ENCODE peak calls at places on chromosomes 5 and 9, in seven cellular contexts. One of them, this sample, is unnamed. For H3K4me1, the result is how much of the 10 kb centered on the place peaks cover.

GRCh38 chr5:138603521-138603920 is 28.3 kb upstream of the HSPA9 start:
- DNase-seq in pancreas: no peak
- DNase-seq in psoas muscle: no peak
- DNase-seq in CD8-positive, alpha-beta memory T cell: no peak
- DNase-seq in kidney: no peak
- DNase-seq in PC-9: no peak
- DNase-seq in right atrium auricular region: no peak
- DNase-seq in this sample: no peak

GRCh38 chr5:155726267-155726666 is 600.7 kb upstream of the SGCD start:
- DNase-seq in pancreas: no peak
- DNase-seq in psoas muscle: no peak
- DNase-seq in CD8-positive, alpha-beta memory T cell: no peak
- DNase-seq in kidney: no peak
- DNase-seq in PC-9: no peak
- DNase-seq in right atrium auricular region: no peak
- DNase-seq in this sample: peak

GRCh38 chr9:14766299-14766698 is 43.8 kb upstream of the CER1 start:
- DNase-seq in pancreas: no peak
- DNase-seq in psoas muscle: no peak
- DNase-seq in CD8-positive, alpha-beta memory T cell: no peak
- DNase-seq in kidney: no peak
- DNase-seq in PC-9: no peak
- DNase-seq in right atrium auricular region: no peak
- DNase-seq in this sample: no peak

GRCh38 chr9:32486839-32487562 is 39.0 kb downstream of the RIGI start:
- DNase-seq in pancreas: no peak
- DNase-seq in psoas muscle: no peak
- DNase-seq in CD8-positive, alpha-beta memory T cell: no peak
- DNase-seq in kidney: no peak
- DNase-seq in PC-9: no peak
- DNase-seq in right atrium auricular region: no peak
- DNase-seq in this sample: no peak

GRCh38 chr9:127402401-127403090 is 5.6 kb downstream of the SLC2A8 start:
- DNase-seq in pancreas: peak
- DNase-seq in psoas muscle: no peak
- DNase-seq in CD8-positive, alpha-beta memory T cell: no peak
- DNase-seq in kidney: no peak
- DNase-seq in PC-9: no peak
- DNase-seq in right atrium auricular region: no peak
- DNase-seq in this sample: no peak

GRCh38 chr5:10030219-10030831 is 219.4 kb downstream of the ATPSCKMT start:
- DNase-seq in pancreas: no peak
- DNase-seq in psoas muscle: no peak
- DNase-seq in CD8-positive, alpha-beta memory T cell: no peak
- DNase-seq in kidney: no peak
- DNase-seq in PC-9: no peak
- DNase-seq in right atrium auricular region: no peak
- DNase-seq in this sample: no peak

GRCh38 chr5:167644619-167645018 is 646.8 kb upstream of the WWC1 start:
- DNase-seq in pancreas: no peak
- DNase-seq in psoas muscle: no peak
- DNase-seq in CD8-positive, alpha-beta memory T cell: no peak
- DNase-seq in kidney: no peak
- DNase-seq in PC-9: peak
- DNase-seq in right atrium auricular region: no peak
- DNase-seq in this sample: peak

GRCh38 chr5:14463629-14464028 is 118.0 kb upstream of the OTULINL start:
- DNase-seq in pancreas: no peak
- DNase-seq in psoas muscle: no peak
- DNase-seq in CD8-positive, alpha-beta memory T cell: no peak
- DNase-seq in kidney: no peak
- DNase-seq in PC-9: peak
- DNase-seq in right atrium auricular region: no peak
- DNase-seq in this sample: peak

GRCh38 chr5:1727571-1727970 is 72.1 kb downstream of the MRPL36 start:
- DNase-seq in pancreas: peak
- DNase-seq in psoas muscle: no peak
- DNase-seq in CD8-positive, alpha-beta memory T cell: no peak
- DNase-seq in kidney: peak
- DNase-seq in PC-9: no peak
- DNase-seq in right atrium auricular region: peak
- DNase-seq in this sample: no peak

GRCh38 chr5:31936699-31937098 is 237.4 kb downstream of the GOLPH3 start:
- DNase-seq in pancreas: no peak
- DNase-seq in psoas muscle: no peak
- DNase-seq in CD8-positive, alpha-beta memory T cell: no peak
- DNase-seq in kidney: no peak
- DNase-seq in PC-9: no peak
- DNase-seq in right atrium auricular region: no peak
- DNase-seq in this sample: no peak

GRCh38 chr5:141486091-141486490 is 1.3 kb downstream of the PCDHGC4 start:
- DNase-seq in pancreas: no peak
- DNase-seq in psoas muscle: no peak
- DNase-seq in CD8-positive, alpha-beta memory T cell: no peak
- DNase-seq in kidney: no peak
- DNase-seq in PC-9: no peak
- DNase-seq in right atrium auricular region: peak
- DNase-seq in this sample: no peak

DNA sequence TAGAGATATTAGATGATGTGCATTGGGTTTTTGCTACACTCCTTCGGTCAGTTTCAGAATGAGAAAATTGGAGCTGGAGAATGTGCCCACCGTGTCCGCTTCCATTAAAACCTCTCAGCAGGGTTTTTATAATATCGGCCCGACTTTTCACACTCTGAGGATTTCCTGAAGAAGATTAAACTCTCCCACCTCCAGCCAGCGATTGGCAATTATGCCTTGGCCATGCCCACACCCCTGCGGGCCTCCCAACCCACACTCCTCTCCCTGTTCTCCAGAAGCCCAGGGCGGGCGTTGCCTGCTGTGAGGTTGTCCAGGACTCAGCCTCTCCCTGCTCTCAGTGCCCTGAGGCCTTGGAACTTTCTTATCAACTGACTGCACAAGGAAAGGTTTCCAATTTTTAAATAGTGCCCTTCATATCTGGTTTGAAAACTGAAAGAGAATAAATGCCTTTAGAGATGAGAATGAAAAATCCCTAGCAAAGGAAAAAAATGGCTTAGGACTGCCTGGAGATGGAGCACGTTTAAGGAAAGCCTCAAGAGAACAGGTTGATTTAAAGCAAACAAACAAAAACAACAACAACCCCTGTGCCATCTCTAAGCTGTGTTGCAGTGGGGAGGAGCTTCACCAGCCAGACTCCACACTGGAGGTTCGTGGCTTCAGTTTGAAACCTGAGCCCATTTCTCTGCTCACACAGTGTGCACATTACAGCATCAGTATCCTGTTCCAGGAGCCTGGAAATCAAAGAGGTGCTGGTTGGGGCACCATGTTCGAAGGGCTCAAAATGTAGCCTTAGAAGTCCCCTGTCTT is 292.9 kb downstream of the NSG2 start:
- DNase-seq in pancreas: no peak
- DNase-seq in psoas muscle: no peak
- DNase-seq in CD8-positive, alpha-beta memory T cell: no peak
- DNase-seq in kidney: no peak
- DNase-seq in PC-9: no peak
- DNase-seq in right atrium auricular region: no peak
- DNase-seq in this sample: no peak
- H3K4me1 ChIP-seq in pancreas: under half
- H3K4me1 ChIP-seq in psoas muscle: under half
- H3K4me1 ChIP-seq in CD8-positive, alpha-beta memory T cell: under half
- H3K4me1 ChIP-seq in kidney: under half
- H3K4me1 ChIP-seq in PC-9: under half
- H3K4me1 ChIP-seq in right atrium auricular region: under half
- H3K4me1 ChIP-seq in this sample: under half

GRCh38 chr9:131682261-131682660 is 57.6 kb downstream of the RAPGEF1 start:
- DNase-seq in pancreas: no peak
- DNase-seq in psoas muscle: no peak
- DNase-seq in CD8-positive, alpha-beta memory T cell: no peak
- DNase-seq in kidney: no peak
- DNase-seq in PC-9: no peak
- DNase-seq in right atrium auricular region: peak
- DNase-seq in this sample: no peak
- H3K4me1 ChIP-seq in pancreas: under half
- H3K4me1 ChIP-seq in psoas muscle: half or more
- H3K4me1 ChIP-seq in CD8-positive, alpha-beta memory T cell: under half
- H3K4me1 ChIP-seq in kidney: under half
- H3K4me1 ChIP-seq in PC-9: under half
- H3K4me1 ChIP-seq in right atrium auricular region: under half
- H3K4me1 ChIP-seq in this sample: under half

GRCh38 chr5:172903790-172904189 is 55.4 kb upstream of the RPL26L1 start:
- DNase-seq in pancreas: peak
- DNase-seq in psoas muscle: peak
- DNase-seq in CD8-positive, alpha-beta memory T cell: no peak
- DNase-seq in kidney: no peak
- DNase-seq in PC-9: peak
- DNase-seq in right atrium auricular region: no peak
- DNase-seq in this sample: no peak

GRCh38 chr5:172902497-172903472 is 56.4 kb upstream of the RPL26L1 start:
- DNase-seq in pancreas: peak
- DNase-seq in psoas muscle: peak
- DNase-seq in CD8-positive, alpha-beta memory T cell: no peak
- DNase-seq in kidney: peak
- DNase-seq in PC-9: peak
- DNase-seq in right atrium auricular region: peak
- DNase-seq in this sample: peak

GRCh38 chr5:172904643-172905345 is 54.4 kb upstream of the RPL26L1 start:
- DNase-seq in pancreas: peak
- DNase-seq in psoas muscle: peak
- DNase-seq in CD8-positive, alpha-beta memory T cell: no peak
- DNase-seq in kidney: peak
- DNase-seq in PC-9: peak
- DNase-seq in right atrium auricular region: peak
- DNase-seq in this sample: peak

GRCh38 chr5:172905346-172905756 is 53.9 kb upstream of the RPL26L1 start:
- DNase-seq in pancreas: peak
- DNase-seq in psoas muscle: no peak
- DNase-seq in CD8-positive, alpha-beta memory T cell: no peak
- DNase-seq in kidney: no peak
- DNase-seq in PC-9: no peak
- DNase-seq in right atrium auricular region: no peak
- DNase-seq in this sample: no peak

GRCh38 chr5:172904312-172904642 is 54.9 kb upstream of the RPL26L1 start:
- DNase-seq in pancreas: no peak
- DNase-seq in psoas muscle: no peak
- DNase-seq in CD8-positive, alpha-beta memory T cell: no peak
- DNase-seq in kidney: no peak
- DNase-seq in PC-9: no peak
- DNase-seq in right atrium auricular region: no peak
- DNase-seq in this sample: no peak
- H3K4me1 ChIP-seq in pancreas: under half
- H3K4me1 ChIP-seq in psoas muscle: half or more
- H3K4me1 ChIP-seq in CD8-positive, alpha-beta memory T cell: under half
- H3K4me1 ChIP-seq in kidney: under half
- H3K4me1 ChIP-seq in PC-9: half or more
- H3K4me1 ChIP-seq in right atrium auricular region: under half
- H3K4me1 ChIP-seq in this sample: half or more

GRCh38 chr9:125637264-125637663 is 69.7 kb downstream of the MAPKAP1 start:
- DNase-seq in pancreas: no peak
- DNase-seq in psoas muscle: no peak
- DNase-seq in CD8-positive, alpha-beta memory T cell: no peak
- DNase-seq in kidney: no peak
- DNase-seq in PC-9: no peak
- DNase-seq in right atrium auricular region: no peak
- DNase-seq in this sample: no peak
- H3K4me1 ChIP-seq in pancreas: under half
- H3K4me1 ChIP-seq in psoas muscle: under half
- H3K4me1 ChIP-seq in CD8-positive, alpha-beta memory T cell: under half
- H3K4me1 ChIP-seq in kidney: under half
- H3K4me1 ChIP-seq in PC-9: under half
- H3K4me1 ChIP-seq in right atrium auricular region: under half
- H3K4me1 ChIP-seq in this sample: under half

GRCh38 chr9:91905958-91906585 is 44.0 kb downstream of the ROR2 start:
- DNase-seq in pancreas: no peak
- DNase-seq in psoas muscle: no peak
- DNase-seq in CD8-positive, alpha-beta memory T cell: peak
- DNase-seq in kidney: no peak
- DNase-seq in PC-9: no peak
- DNase-seq in right atrium auricular region: no peak
- DNase-seq in this sample: no peak

GRCh38 chr9:91907387-91908292 is 42.4 kb downstream of the ROR2 start:
- DNase-seq in pancreas: no peak
- DNase-seq in psoas muscle: no peak
- DNase-seq in CD8-positive, alpha-beta memory T cell: no peak
- DNase-seq in kidney: no peak
- DNase-seq in PC-9: no peak
- DNase-seq in right atrium auricular region: no peak
- DNase-seq in this sample: no peak

GRCh38 chr9:91908293-91908623 is 41.8 kb downstream of the ROR2 start:
- DNase-seq in pancreas: no peak
- DNase-seq in psoas muscle: no peak
- DNase-seq in CD8-positive, alpha-beta memory T cell: no peak
- DNase-seq in kidney: no peak
- DNase-seq in PC-9: no peak
- DNase-seq in right atrium auricular region: no peak
- DNase-seq in this sample: no peak

GRCh38 chr9:91911681-91912080 is 38.3 kb downstream of the ROR2 start:
- DNase-seq in pancreas: no peak
- DNase-seq in psoas muscle: no peak
- DNase-seq in CD8-positive, alpha-beta memory T cell: no peak
- DNase-seq in kidney: no peak
- DNase-seq in PC-9: no peak
- DNase-seq in right atrium auricular region: no peak
- DNase-seq in this sample: no peak

DNA sequence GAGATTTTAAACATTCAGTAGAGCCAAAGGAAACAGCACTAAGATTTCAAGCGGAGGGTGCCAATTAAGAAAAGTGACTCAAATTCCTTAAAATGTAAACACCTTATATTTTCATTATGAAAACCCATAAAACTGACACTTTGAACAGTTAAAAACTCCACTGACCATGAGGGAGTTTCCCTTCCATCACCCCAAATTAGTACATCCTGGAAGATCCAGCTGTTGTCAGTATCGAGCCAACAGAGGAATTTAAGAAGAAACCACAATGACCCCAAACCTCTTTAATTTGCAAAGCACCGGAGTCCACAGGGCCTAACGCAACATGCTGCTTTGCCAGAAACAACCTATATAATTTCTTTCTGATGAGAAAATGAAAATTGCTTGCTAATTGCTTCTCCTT is 41.3 kb downstream of the ROR2 start:
- DNase-seq in pancreas: no peak
- DNase-seq in psoas muscle: no peak
- DNase-seq in CD8-positive, alpha-beta memory T cell: no peak
- DNase-seq in kidney: no peak
- DNase-seq in PC-9: no peak
- DNase-seq in right atrium auricular region: no peak
- DNase-seq in this sample: no peak
- H3K4me1 ChIP-seq in pancreas: under half
- H3K4me1 ChIP-seq in psoas muscle: under half
- H3K4me1 ChIP-seq in CD8-positive, alpha-beta memory T cell: under half
- H3K4me1 ChIP-seq in kidney: under half
- H3K4me1 ChIP-seq in PC-9: under half
- H3K4me1 ChIP-seq in right atrium auricular region: under half
- H3K4me1 ChIP-seq in this sample: under half